ENCODE peak calls at places on chromosomes 16 and 17, in four cellular contexts. V is GM23248, P is left ventricle myocardium inferior, E is fibroblast of lung. U is an unnamed sample. For H3K4me1, the result is how much of the 10 kb centered on the place peaks cover.

GRCh38 chr16:12348733-12349704 is 372.5 kb downstream of the SNX29 start:
- DNase-seq in V (no peak), E (no peak), P (no peak), U (no peak)

GRCh38 chr16:9437115-9437514 is 345.7 kb downstream of the HAPSTR1 start:
- DNase-seq in V (no peak), P (no peak), E (no peak), U (no peak)

GRCh38 chr17:39634384-39634871 is 2.5 kb upstream of the STARD3 start:
- DNase-seq in P (no peak), E (no peak), V (peak), U (peak)

GRCh38 chr16:19804538-19805323 is 79.9 kb downstream of the GPRC5B start:
- DNase-seq in P (peak), V (no peak), E (peak), U (peak)

GRCh38 chr16:12262454-12263180 is 286.1 kb downstream of the SNX29 start:
- DNase-seq in P (no peak), V (peak), E (no peak), U (no peak)

GRCh38 chr16:600781-601180 is 10.9 kb downstream of the RAB40C start:
- DNase-seq in E (no peak), V (no peak), P (no peak), U (peak)

GRCh38 chr16:86809458-86809955 is 231.2 kb downstream of the FOXL1 start:
- DNase-seq in E (peak), V (peak), P (no peak), U (peak)

GRCh38 chr17:33209671-33210070 is 83.4 kb downstream of the ASIC2 start:
- DNase-seq in E (peak), V (no peak), P (no peak), U (peak)

GRCh38 chr16:58409316-58409973 is 17.2 kb downstream of the GINS3 start:
- DNase-seq in P (peak), E (peak), V (peak), U (peak)

GRCh38 chr17:11618861-11619566 is 20.7 kb downstream of the DNAH9 start:
- DNase-seq in P (no peak), E (no peak), V (no peak), U (no peak)

GRCh38 chr16:14502932-14503741 is 126.9 kb downstream of the PARN start:
- DNase-seq in P (no peak), V (peak), E (peak), U (no peak)

GRCh38 chr16:969508-970378 is 1.0 kb downstream of the LMF1 start:
- DNase-seq in P (peak), V (peak), E (no peak), U (peak)

GRCh38 chr17:73346763-73347162 is 35.0 kb upstream of the CDC42EP4 start:
- DNase-seq in P (no peak), V (no peak), E (no peak), U (no peak)

GRCh38 chr17:67620088-67620487 is 97.6 kb upstream of the NOL11 start:
- DNase-seq in P (no peak), E (no peak), V (no peak), U (no peak)

GRCh38 chr16:1296688-1297412 is 12.6 kb upstream of the UBE2I start:
- DNase-seq in E (peak), V (peak), P (no peak), U (peak)

GRCh38 chr17:53949473-53950090 is 126.9 kb downstream of the KIF2B start:
- DNase-seq in E (no peak), V (no peak), P (no peak), U (no peak)

GRCh38 chr17:57379237-57380054 is 123.1 kb downstream of the MSI2 start:
- DNase-seq in E (peak), V (no peak), P (no peak), U (peak)

GRCh38 chr17:76404976-76405563 is 20.7 kb downstream of the SPHK1 start:
- DNase-seq in E (no peak), V (no peak), P (peak), U (no peak)

GRCh38 chr16:85535352-85536072 is 77.6 kb upstream of the GSE1 start:
- DNase-seq in E (no peak), V (no peak), P (no peak), U (no peak)

GRCh38 chr16:85722066-85722465 is 28.8 kb downstream of the C16orf74 start:
- DNase-seq in E (no peak), V (no peak), P (no peak), U (no peak)

GRCh38 chr17:2580641-2581040 is 12.8 kb upstream of the PAFAH1B1 start:
- DNase-seq in V (peak), P (no peak), E (no peak), U (no peak)

GRCh38 chr16:82980810-82981209 is 354.0 kb downstream of the CDH13 start:
- DNase-seq in E (no peak), V (no peak), P (no peak), U (peak)

GRCh38 chr16:67873435-67874146 is 739 bp downstream of the EDC4 start:
- DNase-seq in E (peak), P (no peak), V (peak), U (peak)

GRCh38 chr17:39612291-39612894 is 4.7 kb upstream of the NEUROD2 start:
- DNase-seq in V (no peak), P (no peak), E (no peak), U (no peak)

GRCh38 chr17:44014133-44014436 is 678 bp downstream of the TMEM101 start:
- DNase-seq in P (no peak), E (peak), V (no peak), U (no peak)

GRCh38 chr17:9684955-9685621 is 39.8 kb downstream of the USP43 start:
- DNase-seq in E (peak), V (peak), P (no peak), U (no peak)

GRCh38 chr17:18102640-18103039 is 5.9 kb upstream of the MYO15A start:
- DNase-seq in P (no peak), E (no peak), V (no peak), U (no peak)

GRCh38 chr16:74320707-74321106 is 24.1 kb downstream of the PSMD7 start:
- DNase-seq in E (no peak), V (no peak), P (no peak), U (no peak)

GRCh38 chr17:58004060-58004459 is 3.0 kb downstream of the SRSF1 start:
- DNase-seq in P (no peak), E (no peak), V (no peak), U (no peak)

GRCh38 chr16:51164167-51164566 is 13.1 kb upstream of the SALL1 start:
- DNase-seq in P (no peak), V (peak), E (peak), U (no peak)

GRCh38 chr16:9526791-9527190 is 435.3 kb downstream of the HAPSTR1 start:
- DNase-seq in P (no peak), E (no peak), V (no peak), U (no peak)

GRCh38 chr17:27299384-27300049 is 5.6 kb downstream of the WSB1 start:
- DNase-seq in V (no peak), P (no peak), E (no peak), U (no peak)

GRCh38 chr16:27678955-27679354 is 129.0 kb downstream of the KATNIP start:
- DNase-seq in P (no peak), V (no peak), E (peak), U (no peak)

DNA sequence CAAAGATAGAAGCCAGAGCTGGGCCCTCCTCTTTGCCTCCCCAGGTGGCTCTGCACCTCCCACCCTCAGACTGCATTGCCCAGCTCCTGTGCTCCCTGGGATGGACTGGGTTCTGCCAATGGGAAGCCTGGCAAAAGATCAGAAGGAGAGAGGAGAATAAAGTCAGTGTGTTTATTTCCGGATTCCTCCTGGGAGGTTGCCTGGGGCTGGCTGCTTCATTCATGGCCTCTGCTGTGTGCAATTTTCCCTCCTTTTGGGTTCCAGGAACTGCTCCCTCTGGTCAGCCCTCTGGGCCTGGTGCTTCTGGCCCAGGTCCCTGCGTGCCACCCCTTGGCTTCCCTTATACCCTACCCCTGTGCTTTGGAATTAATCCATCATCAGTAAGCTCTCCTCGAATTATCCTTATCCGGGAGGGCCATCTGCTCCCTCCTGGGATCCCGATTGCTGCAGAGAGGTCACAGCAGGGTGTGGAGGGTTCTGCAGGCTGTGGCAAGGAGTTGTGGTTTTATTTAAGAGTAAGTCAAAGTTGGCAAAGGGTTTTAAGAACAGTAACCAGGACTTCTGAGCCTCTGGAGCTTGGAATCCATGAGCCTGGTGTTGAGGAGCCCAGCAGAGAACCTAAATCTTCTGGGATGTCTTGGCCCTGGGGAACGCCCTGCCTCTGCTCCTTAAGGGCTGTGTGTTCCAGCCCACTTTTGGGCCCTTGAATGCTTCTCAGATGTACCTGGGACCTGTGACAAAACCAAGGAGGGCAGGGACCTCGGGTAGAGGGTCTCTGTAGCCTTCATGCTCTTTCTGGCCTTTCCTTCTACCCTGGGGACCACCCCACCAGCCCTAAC is 8.2 kb upstream of the MMP2 start:
- DNase-seq in P (no peak), V (peak), E (peak), U (no peak)
- H3K4me3 ChIP-seq in P (no peak), V (peak), E (no peak), U (no peak)

GRCh38 chr17:65022751-65023421 is 33.7 kb downstream of the GNA13 start:
- DNase-seq in P (no peak), E (peak), V (peak), U (peak)
- H3K4me1 ChIP-seq in P (half or more), E (under half), V (half or more), U (under half)

GRCh38 chr16:79599256-79599836 is 1.2 kb downstream of the MAF start:
- DNase-seq in V (peak), P (peak), E (peak), U (peak)

GRCh38 chr16:79598341-79599181 is 2.0 kb downstream of the MAF start:
- DNase-seq in E (peak), V (peak), P (peak), U (no peak)

GRCh38 chr16:79600636-79601091 is at the start of gene MAF:
- DNase-seq in V (peak), E (peak), P (peak), U (peak)

GRCh38 chr16:79601092-79601977 is 798 bp upstream of the MAF start:
- DNase-seq in E (peak), P (peak), V (peak), U (peak)

GRCh38 chr16:79599837-79600635 is 501 bp downstream of the MAF start:
- DNase-seq in P (peak), E (peak), V (peak), U (no peak)
- H3K4me3 ChIP-seq in P (peak), E (peak), V (peak), U (peak)

GRCh38 chr17:1108560-1108809 is 71.3 kb downstream of the ABR start:
- DNase-seq in E (no peak), P (no peak), V (no peak), U (peak)
- H3K4me1 ChIP-seq in E (under half), P (half or more), V (under half), U (under half)

GRCh38 chr17:82126479-82127314 is 28.7 kb upstream of the FASN start:
- DNase-seq in V (no peak), E (no peak), P (no peak), U (no peak)
- H3K4me3 ChIP-seq in V (no peak), E (no peak), P (no peak), U (no peak)

DNA sequence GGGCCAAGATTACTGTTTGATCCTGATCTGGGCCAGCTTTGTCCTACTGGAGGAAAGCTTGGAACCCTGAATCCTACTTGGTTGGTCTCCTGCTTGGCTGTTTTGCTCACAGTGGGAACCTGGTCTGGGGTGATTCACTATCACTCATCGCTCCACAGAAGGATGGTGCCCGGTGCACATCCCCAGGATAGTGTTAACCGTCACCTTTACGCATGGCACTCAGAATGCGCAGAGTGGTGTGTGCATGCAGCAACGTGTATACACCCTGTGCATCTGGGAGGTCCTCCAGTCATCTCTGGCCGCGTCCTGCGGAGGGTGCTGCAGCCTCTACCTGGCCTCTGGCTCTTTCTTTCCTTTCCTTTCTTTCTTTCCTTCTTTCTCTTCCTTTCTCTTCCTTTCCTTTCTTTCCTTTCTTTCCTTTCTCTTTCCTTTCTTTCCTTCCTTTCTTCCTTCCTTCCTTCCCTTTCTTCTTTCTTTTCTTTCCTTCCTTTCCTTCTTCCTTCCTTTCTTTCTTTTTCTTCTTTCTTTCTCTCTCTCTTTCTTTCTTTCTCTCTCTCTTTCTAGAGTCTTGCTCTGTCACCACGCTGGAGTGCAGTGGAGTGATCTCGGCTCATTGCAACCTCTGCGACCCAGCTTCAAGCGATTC is 13.1 kb downstream of the SOCS3 start:
- DNase-seq in V (peak), P (no peak), E (no peak), U (no peak)
- H3K4me1 ChIP-seq in V (under half), P (half or more), E (under half), U (under half)

DNA sequence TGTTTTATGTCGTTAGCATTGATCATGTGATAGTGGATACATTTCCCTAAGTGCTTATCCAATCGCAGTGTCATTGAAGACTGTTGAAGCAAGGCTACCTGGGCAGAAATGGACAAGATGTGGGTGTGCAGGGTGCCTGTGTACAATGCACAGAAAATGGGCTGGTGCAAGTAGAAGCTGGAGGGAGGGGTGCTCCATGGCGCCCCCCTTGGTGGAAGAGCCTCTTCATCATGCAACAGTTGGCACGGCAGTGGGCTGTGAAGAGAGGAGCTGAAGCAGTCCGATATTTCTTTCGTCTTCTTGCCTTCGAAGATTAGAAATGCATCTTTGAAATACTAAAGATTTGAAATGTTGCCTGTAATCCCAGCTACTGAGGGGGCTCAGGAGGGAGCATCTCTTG is 100.5 kb downstream of the PLCG2 start:
- DNase-seq in P (no peak), E (no peak), V (no peak), U (no peak)
- H3K4me3 ChIP-seq in P (no peak), E (no peak), V (no peak), U (no peak)

GRCh38 chr17:45232514-45233422 is 11.1 kb downstream of the FMNL1 start:
- DNase-seq in P (no peak), E (no peak), V (no peak), U (no peak)
- H3K4me1 ChIP-seq in P (under half), E (under half), V (under half), U (under half)

GRCh38 chr17:50920041-50920410 is 53.9 kb upstream of the TOB1 start:
- DNase-seq in E (no peak), P (no peak), V (no peak), U (no peak)

GRCh38 chr17:50918071-50918932 is 52.1 kb upstream of the TOB1 start:
- DNase-seq in E (no peak), V (no peak), P (no peak), U (no peak)

GRCh38 chr17:50920891-50921595 is 54.9 kb upstream of the TOB1 start:
- DNase-seq in P (no peak), E (no peak), V (no peak), U (no peak)

GRCh38 chr17:50918933-50919296 is 52.8 kb upstream of the TOB1 start:
- DNase-seq in P (no peak), E (peak), V (peak), U (no peak)

GRCh38 chr17:50919321-50920040 is 53.3 kb upstream of the TOB1 start:
- DNase-seq in E (peak), P (peak), V (peak), U (peak)
- H3K4me3 ChIP-seq in E (no peak), P (no peak), V (no peak), U (no peak)

GRCh38 chr17:66445229-66445628 is 142.8 kb downstream of the PRKCA start:
- DNase-seq in E (peak), V (peak), P (no peak), U (no peak)

GRCh38 chr17:66448008-66448644 is 145.7 kb downstream of the PRKCA start:
- DNase-seq in E (peak), V (no peak), P (no peak), U (no peak)

GRCh38 chr17:66446419-66446818 is 144.0 kb downstream of the PRKCA start:
- DNase-seq in E (peak), P (no peak), V (no peak), U (no peak)

GRCh38 chr17:66449418-66449977 is 147.1 kb downstream of the PRKCA start:
- DNase-seq in P (no peak), V (no peak), E (no peak), U (no peak)

GRCh38 chr17:66447159-66447558 is 144.7 kb downstream of the PRKCA start:
- DNase-seq in V (no peak), E (no peak), P (no peak), U (no peak)
- H3K4me1 ChIP-seq in V (under half), E (under half), P (under half), U (under half)

U was measured in endothelial cell of umbilical vein.